ENCODE peak calls at places on chromosomes 2 and 18, in seven cellular contexts. One of them, this sample, is unnamed.

GRCh38 chr2:73254343-73255006 is 20.4 kb downstream of the CCT7 start:
- DNase-seq in activated CD4-positive, alpha-beta T cell treated with anti-CD3 and anti-CD28 coated beads for 24 hours: no peak
- DNase-seq in heart right ventricle: no peak
- DNase-seq in NCI-H2227 treated with DMSO at 0.1 percent for 48 hours: no peak
- DNase-seq in mucosa of descending colon: no peak
- DNase-seq in Caco-2: no peak
- DNase-seq in activated CD4-positive, CD25-positive, alpha-beta regulatory T cell: no peak
- DNase-seq in this sample: no peak

GRCh38 chr2:215604631-215605030 is 168.8 kb upstream of the FN1 start:
- DNase-seq in activated CD4-positive, alpha-beta T cell treated with anti-CD3 and anti-CD28 coated beads for 24 hours: no peak
- DNase-seq in heart right ventricle: no peak
- DNase-seq in NCI-H2227 treated with DMSO at 0.1 percent for 48 hours: no peak
- DNase-seq in mucosa of descending colon: no peak
- DNase-seq in Caco-2: no peak
- DNase-seq in activated CD4-positive, CD25-positive, alpha-beta regulatory T cell: no peak
- DNase-seq in this sample: no peak

GRCh38 chr2:74587664-74588277 is 33.3 kb downstream of the DOK1 start:
- DNase-seq in activated CD4-positive, alpha-beta T cell treated with anti-CD3 and anti-CD28 coated beads for 24 hours: peak
- DNase-seq in heart right ventricle: peak
- DNase-seq in NCI-H2227 treated with DMSO at 0.1 percent for 48 hours: peak
- DNase-seq in mucosa of descending colon: peak
- DNase-seq in Caco-2: peak
- DNase-seq in activated CD4-positive, CD25-positive, alpha-beta regulatory T cell: peak
- DNase-seq in this sample: peak

GRCh38 chr2:62221141-62221540 is 25.2 kb downstream of the B3GNT2 start:
- DNase-seq in activated CD4-positive, alpha-beta T cell treated with anti-CD3 and anti-CD28 coated beads for 24 hours: no peak
- DNase-seq in heart right ventricle: no peak
- DNase-seq in NCI-H2227 treated with DMSO at 0.1 percent for 48 hours: no peak
- DNase-seq in mucosa of descending colon: no peak
- DNase-seq in Caco-2: no peak
- DNase-seq in activated CD4-positive, CD25-positive, alpha-beta regulatory T cell: no peak
- DNase-seq in this sample: peak

GRCh38 chr2:178227187-178227586 is 32.9 kb downstream of the OSBPL6 start:
- DNase-seq in activated CD4-positive, alpha-beta T cell treated with anti-CD3 and anti-CD28 coated beads for 24 hours: no peak
- DNase-seq in heart right ventricle: no peak
- DNase-seq in NCI-H2227 treated with DMSO at 0.1 percent for 48 hours: no peak
- DNase-seq in mucosa of descending colon: no peak
- DNase-seq in Caco-2: no peak
- DNase-seq in activated CD4-positive, CD25-positive, alpha-beta regulatory T cell: no peak
- DNase-seq in this sample: peak

GRCh38 chr2:86512922-86513321 is 50.3 kb downstream of the CHMP3 start:
- DNase-seq in activated CD4-positive, alpha-beta T cell treated with anti-CD3 and anti-CD28 coated beads for 24 hours: no peak
- DNase-seq in heart right ventricle: no peak
- DNase-seq in NCI-H2227 treated with DMSO at 0.1 percent for 48 hours: no peak
- DNase-seq in mucosa of descending colon: no peak
- DNase-seq in Caco-2: no peak
- DNase-seq in activated CD4-positive, CD25-positive, alpha-beta regulatory T cell: no peak
- DNase-seq in this sample: no peak

GRCh38 chr2:203600286-203600685 is 65.2 kb upstream of the RAPH1 start:
- DNase-seq in activated CD4-positive, alpha-beta T cell treated with anti-CD3 and anti-CD28 coated beads for 24 hours: no peak
- DNase-seq in heart right ventricle: no peak
- DNase-seq in NCI-H2227 treated with DMSO at 0.1 percent for 48 hours: no peak
- DNase-seq in mucosa of descending colon: no peak
- DNase-seq in Caco-2: no peak
- DNase-seq in activated CD4-positive, CD25-positive, alpha-beta regulatory T cell: no peak
- DNase-seq in this sample: no peak

GRCh38 chr2:217703102-217703501 is 299.7 kb downstream of the TNS1 start:
- DNase-seq in activated CD4-positive, alpha-beta T cell treated with anti-CD3 and anti-CD28 coated beads for 24 hours: no peak
- DNase-seq in heart right ventricle: no peak
- DNase-seq in NCI-H2227 treated with DMSO at 0.1 percent for 48 hours: no peak
- DNase-seq in mucosa of descending colon: no peak
- DNase-seq in Caco-2: no peak
- DNase-seq in activated CD4-positive, CD25-positive, alpha-beta regulatory T cell: no peak
- DNase-seq in this sample: no peak

GRCh38 chr2:240250985-240251847 is 110.8 kb upstream of the OTOS start:
- DNase-seq in activated CD4-positive, alpha-beta T cell treated with anti-CD3 and anti-CD28 coated beads for 24 hours: no peak
- DNase-seq in heart right ventricle: peak
- DNase-seq in NCI-H2227 treated with DMSO at 0.1 percent for 48 hours: no peak
- DNase-seq in mucosa of descending colon: peak
- DNase-seq in Caco-2: peak
- DNase-seq in activated CD4-positive, CD25-positive, alpha-beta regulatory T cell: no peak
- DNase-seq in this sample: peak

GRCh38 chr2:201790989-201791388 is 10.3 kb upstream of the ALS2 start:
- DNase-seq in activated CD4-positive, alpha-beta T cell treated with anti-CD3 and anti-CD28 coated beads for 24 hours: no peak
- DNase-seq in heart right ventricle: no peak
- DNase-seq in NCI-H2227 treated with DMSO at 0.1 percent for 48 hours: no peak
- DNase-seq in mucosa of descending colon: no peak
- DNase-seq in Caco-2: no peak
- DNase-seq in activated CD4-positive, CD25-positive, alpha-beta regulatory T cell: no peak
- DNase-seq in this sample: no peak

GRCh38 chr18:58591286-58591685 is 37.6 kb downstream of the ALPK2 start:
- DNase-seq in activated CD4-positive, alpha-beta T cell treated with anti-CD3 and anti-CD28 coated beads for 24 hours: no peak
- DNase-seq in heart right ventricle: no peak
- DNase-seq in NCI-H2227 treated with DMSO at 0.1 percent for 48 hours: no peak
- DNase-seq in mucosa of descending colon: no peak
- DNase-seq in Caco-2: no peak
- DNase-seq in activated CD4-positive, CD25-positive, alpha-beta regulatory T cell: no peak
- DNase-seq in this sample: no peak

GRCh38 chr2:238238766-238239551 is 879 bp downstream of the HES6 start:
- DNase-seq in activated CD4-positive, alpha-beta T cell treated with anti-CD3 and anti-CD28 coated beads for 24 hours: no peak
- DNase-seq in heart right ventricle: peak
- DNase-seq in NCI-H2227 treated with DMSO at 0.1 percent for 48 hours: peak
- DNase-seq in mucosa of descending colon: peak
- DNase-seq in Caco-2: peak
- DNase-seq in activated CD4-positive, CD25-positive, alpha-beta regulatory T cell: peak
- DNase-seq in this sample: no peak

GRCh38 chr2:45932278-45932975 is 281.0 kb downstream of the PRKCE start:
- DNase-seq in activated CD4-positive, alpha-beta T cell treated with anti-CD3 and anti-CD28 coated beads for 24 hours: no peak
- DNase-seq in heart right ventricle: no peak
- DNase-seq in NCI-H2227 treated with DMSO at 0.1 percent for 48 hours: no peak
- DNase-seq in mucosa of descending colon: no peak
- DNase-seq in Caco-2: no peak
- DNase-seq in activated CD4-positive, CD25-positive, alpha-beta regulatory T cell: no peak
- DNase-seq in this sample: no peak

GRCh38 chr2:239300242-239300641 is 100.6 kb downstream of the HDAC4 start:
- DNase-seq in activated CD4-positive, alpha-beta T cell treated with anti-CD3 and anti-CD28 coated beads for 24 hours: no peak
- DNase-seq in heart right ventricle: no peak
- DNase-seq in NCI-H2227 treated with DMSO at 0.1 percent for 48 hours: no peak
- DNase-seq in mucosa of descending colon: no peak
- DNase-seq in Caco-2: no peak
- DNase-seq in activated CD4-positive, CD25-positive, alpha-beta regulatory T cell: no peak
- DNase-seq in this sample: no peak

GRCh38 chr18:9755110-9755509 is 47.0 kb downstream of the RAB31 start:
- DNase-seq in activated CD4-positive, alpha-beta T cell treated with anti-CD3 and anti-CD28 coated beads for 24 hours: no peak
- DNase-seq in heart right ventricle: no peak
- DNase-seq in NCI-H2227 treated with DMSO at 0.1 percent for 48 hours: no peak
- DNase-seq in mucosa of descending colon: no peak
- DNase-seq in Caco-2: no peak
- DNase-seq in activated CD4-positive, CD25-positive, alpha-beta regulatory T cell: no peak
- DNase-seq in this sample: no peak

This sample was measured in astrocyte of the hippocampus.